ENCODE peak calls at places on chromosomes 1 and 21, in eight cellular contexts. A is breast epithelium, E is HCT116, Y is stomach, L is vagina, W is transverse colon, H is GM23338, Z is upper lobe of left lung. K is an unnamed sample.

GRCh38 chr1:206987873-206988272 is 17.6 kb upstream of the FCAMR start:
- DNase-seq in A (no peak), E (no peak), Y (no peak), L (no peak), W (no peak), H (no peak), Z (no peak), K (no peak)

GRCh38 chr1:19220991-19221390 is 10.9 kb upstream of the UBR4 start:
- DNase-seq in A (no peak), E (no peak), Y (no peak), L (no peak), W (no peak), H (no peak), Z (no peak), K (peak)

GRCh38 chr1:117061986-117062415 is 1.9 kb downstream of the TTF2 start:
- DNase-seq in A (no peak), E (no peak), Y (no peak), L (no peak), W (no peak), H (no peak), Z (no peak), K (no peak)

GRCh38 chr1:156571261-156571958 is 955 bp downstream of the IQGAP3 start:
- DNase-seq in A (no peak), E (no peak), Y (no peak), L (no peak), W (no peak), H (no peak), Z (no peak), K (peak)

GRCh38 chr1:9280015-9280860 is 12.5 kb upstream of the SPSB1 start:
- DNase-seq in A (no peak), E (peak), Y (peak), L (no peak), W (peak), H (peak), Z (peak), K (peak)

GRCh38 chr1:223825767-223826461 is 19.8 kb downstream of the TP53BP2 start:
- DNase-seq in A (no peak), E (no peak), Y (no peak), L (no peak), W (no peak), H (no peak), Z (no peak), K (no peak)

GRCh38 chr1:58848818-58849411 is 65.1 kb upstream of the JUN start:
- DNase-seq in A (peak), E (peak), Y (peak), L (no peak), W (peak), H (peak), Z (peak), K (peak)

GRCh38 chr1:109089242-109090015 is 1.1 kb upstream of the TMEM167B start:
- DNase-seq in A (peak), E (peak), Y (peak), L (no peak), W (peak), H (peak), Z (no peak), K (peak)

GRCh38 chr1:197126698-197127097 is 19.8 kb downstream of the ASPM start:
- DNase-seq in A (no peak), E (no peak), Y (no peak), L (no peak), W (no peak), H (no peak), Z (no peak), K (no peak)

GRCh38 chr21:37700641-37701202 is 215.5 kb downstream of the KCNJ6 start:
- DNase-seq in A (no peak), E (peak), Y (no peak), L (no peak), W (no peak), H (peak), Z (no peak), K (no peak)

GRCh38 chr1:42692461-42692860 is 10.2 kb downstream of the YBX1 start:
- DNase-seq in A (no peak), E (no peak), Y (no peak), L (no peak), W (peak), H (peak), Z (no peak), K (no peak)

GRCh38 chr1:70874063-70874462 is 173.6 kb downstream of the PTGER3 start:
- DNase-seq in A (peak), E (no peak), Y (no peak), L (no peak), W (no peak), H (peak), Z (no peak), K (no peak)

GRCh38 chr1:183516725-183517124 is 44.4 kb downstream of the SMG7 start:
- DNase-seq in A (no peak), E (no peak), Y (no peak), L (no peak), W (no peak), H (no peak), Z (no peak), K (no peak)

GRCh38 chr1:180973360-180973759 is 49.3 kb downstream of the STX6 start:
- DNase-seq in A (no peak), E (no peak), Y (no peak), L (peak), W (no peak), H (no peak), Z (no peak), K (no peak)

GRCh38 chr1:234315091-234315541 is 58.1 kb upstream of the COA6 start:
- DNase-seq in A (no peak), E (no peak), Y (no peak), L (no peak), W (no peak), H (no peak), Z (no peak), K (no peak)

GRCh38 chr21:37461494-37461893 is 94.9 kb downstream of the DYRK1A start:
- DNase-seq in A (no peak), E (no peak), Y (no peak), L (no peak), W (no peak), H (no peak), Z (no peak), K (no peak)

GRCh38 chr1:64517640-64518039 is 47.7 kb downstream of the CACHD1 start:
- DNase-seq in A (no peak), E (no peak), Y (no peak), L (no peak), W (no peak), H (no peak), Z (no peak), K (no peak)

GRCh38 chr1:232547938-232548484 is 81.9 kb downstream of the SIPA1L2 start:
- DNase-seq in A (no peak), E (no peak), Y (no peak), L (no peak), W (no peak), H (no peak), Z (no peak), K (no peak)

GRCh38 chr1:27102134-27102706 is 52.7 kb downstream of the SLC9A1 start:
- DNase-seq in A (no peak), E (no peak), Y (no peak), L (no peak), W (no peak), H (no peak), Z (no peak), K (no peak)

GRCh38 chr1:117130526-117130925 is 9.0 kb upstream of the TRIM45 start:
- DNase-seq in A (no peak), E (no peak), Y (no peak), L (no peak), W (no peak), H (no peak), Z (no peak), K (no peak)

GRCh38 chr1:231702321-231702720 is 75.7 kb downstream of the DISC1 start:
- DNase-seq in A (no peak), E (no peak), Y (no peak), L (no peak), W (no peak), H (no peak), Z (no peak), K (no peak)

GRCh38 chr1:22680736-22681135 is 27.7 kb downstream of the C1QB start:
- DNase-seq in A (no peak), E (no peak), Y (no peak), L (no peak), W (peak), H (no peak), Z (no peak), K (no peak)

GRCh38 chr1:226870323-226871046 is at the start of gene PSEN2:
- DNase-seq in A (peak), E (peak), Y (peak), L (peak), W (peak), H (peak), Z (peak), K (peak)

GRCh38 chr1:226872455-226872854 is 2.0 kb downstream of the PSEN2 start:
- DNase-seq in A (no peak), E (no peak), Y (no peak), L (peak), W (no peak), H (no peak), Z (no peak), K (no peak)

GRCh38 chr1:226870026-226870322 is 442 bp upstream of the PSEN2 start:
- DNase-seq in A (no peak), E (peak), Y (no peak), L (no peak), W (no peak), H (no peak), Z (no peak), K (no peak)

GRCh38 chr1:226871047-226871365 is 590 bp downstream of the PSEN2 start:
- DNase-seq in A (no peak), E (no peak), Y (no peak), L (peak), W (no peak), H (peak), Z (no peak), K (no peak)

DNA sequence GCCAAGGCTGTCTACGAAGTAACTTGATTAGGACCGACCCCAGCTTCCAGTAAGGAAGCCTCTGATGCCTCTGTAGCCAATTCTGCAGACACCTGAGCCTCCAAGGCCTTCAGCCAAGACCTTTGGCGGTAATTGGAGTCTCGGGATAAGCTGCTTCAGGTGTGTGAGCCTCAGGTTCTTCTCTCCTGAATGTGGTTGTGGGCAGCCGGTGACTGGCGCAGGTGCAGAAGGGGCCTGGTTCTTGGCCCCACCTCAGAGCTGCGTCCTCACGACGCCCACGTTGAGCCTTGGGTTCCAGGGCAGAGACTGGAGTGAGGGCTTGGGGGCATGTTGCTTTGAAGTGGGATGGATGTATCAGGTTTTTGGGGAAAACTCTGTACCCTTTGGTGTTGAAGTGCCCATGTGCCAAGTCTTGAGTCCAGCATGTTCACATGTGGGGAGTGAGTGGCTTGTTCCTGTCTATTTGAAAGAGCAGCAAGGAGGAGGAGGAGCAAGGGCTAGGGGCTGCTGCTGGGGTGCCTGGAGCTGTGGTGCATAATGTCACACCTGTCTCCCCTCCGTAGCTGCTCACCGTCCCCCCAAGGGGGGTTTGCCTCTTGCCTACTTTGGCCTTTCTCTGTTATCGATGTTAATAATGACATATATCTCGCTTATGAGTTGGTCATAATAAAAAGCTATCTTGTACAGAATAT is 1.4 kb downstream of the PSEN2 start:
- DNase-seq in A (no peak), E (no peak), Y (no peak), L (peak), W (no peak), H (no peak), Z (peak), K (no peak)
- H3K4me3 ChIP-seq in A (peak), E (peak), Y (peak), L (peak), W (peak), H (peak), Z (no peak), K (no peak)

GRCh38 chr1:228162286-228163003 is 3.2 kb upstream of the IBA57 start:
- DNase-seq in A (peak), E (no peak), Y (peak), L (no peak), W (no peak), H (peak), Z (peak), K (no peak)
- TF ChIP-seq POLR2AphosphoS5 in A (no peak), E (no peak), Y (no peak), L (no peak), W (no peak), H (no peak), Z (no peak), K (no peak)

GRCh38 chr21:15735409-15735808 is 5.6 kb downstream of the USP25 start:
- DNase-seq in A (no peak), E (no peak), Y (no peak), L (no peak), W (no peak), H (no peak), Z (no peak), K (no peak)

GRCh38 chr21:15732290-15732995 is 2.7 kb downstream of the USP25 start:
- DNase-seq in A (no peak), E (no peak), Y (no peak), L (no peak), W (no peak), H (no peak), Z (no peak), K (no peak)

GRCh38 chr21:15731243-15731613 is 1.4 kb downstream of the USP25 start:
- DNase-seq in A (no peak), E (no peak), Y (no peak), L (no peak), W (no peak), H (no peak), Z (no peak), K (no peak)

GRCh38 chr21:15730484-15731242 is 881 bp downstream of the USP25 start:
- DNase-seq in A (no peak), E (no peak), Y (no peak), L (no peak), W (no peak), H (peak), Z (no peak), K (no peak)

GRCh38 chr21:15732996-15733329 is 3.2 kb downstream of the USP25 start:
- DNase-seq in A (no peak), E (no peak), Y (no peak), L (no peak), W (no peak), H (no peak), Z (no peak), K (no peak)
- H3K4me3 ChIP-seq in A (peak), E (no peak), Y (peak), L (peak), W (peak), H (no peak), Z (no peak), K (no peak)

GRCh38 chr1:198681831-198682756 is 43.3 kb downstream of the PTPRC start:
- DNase-seq in A (peak), E (no peak), Y (peak), L (no peak), W (peak), H (peak), Z (no peak), K (peak)
- TF ChIP-seq POLR2AphosphoS5 in A (peak), E (no peak), Y (peak), L (peak), W (peak), H (no peak), Z (peak), K (no peak)

GRCh38 chr1:153532161-153532560 is 3.6 kb downstream of the S100A6 start:
- DNase-seq in A (no peak), E (no peak), Y (no peak), L (no peak), W (no peak), H (no peak), Z (no peak), K (peak)

GRCh38 chr1:153531638-153532037 is 4.2 kb downstream of the S100A6 start:
- DNase-seq in A (no peak), E (no peak), Y (no peak), L (no peak), W (no peak), H (no peak), Z (no peak), K (peak)

GRCh38 chr1:153533689-153534201 is 2.0 kb downstream of the S100A6 start:
- DNase-seq in A (no peak), E (peak), Y (no peak), L (no peak), W (peak), H (no peak), Z (no peak), K (peak)

GRCh38 chr1:153534226-153534932 is 1.4 kb downstream of the S100A6 start:
- DNase-seq in A (no peak), E (no peak), Y (no peak), L (no peak), W (no peak), H (no peak), Z (no peak), K (peak)

GRCh38 chr1:153532769-153533599 is 2.8 kb downstream of the S100A6 start:
- DNase-seq in A (peak), E (peak), Y (peak), L (no peak), W (peak), H (peak), Z (peak), K (peak)
- H3K4me3 ChIP-seq in A (peak), E (peak), Y (peak), L (peak), W (peak), H (peak), Z (peak), K (peak)

GRCh38 chr1:68293122-68293521 is 60.8 kb upstream of the WLS start:
- DNase-seq in A (no peak), E (no peak), Y (no peak), L (no peak), W (no peak), H (peak), Z (no peak), K (no peak)

GRCh38 chr1:68291763-68292384 is 59.6 kb upstream of the WLS start:
- DNase-seq in A (no peak), E (no peak), Y (no peak), L (no peak), W (no peak), H (peak), Z (no peak), K (no peak)

GRCh38 chr1:68294354-68295066 is 62.2 kb upstream of the WLS start:
- DNase-seq in A (no peak), E (no peak), Y (no peak), L (no peak), W (no peak), H (no peak), Z (no peak), K (no peak)

GRCh38 chr1:68293609-68294353 is 61.5 kb upstream of the WLS start:
- DNase-seq in A (no peak), E (no peak), Y (no peak), L (no peak), W (no peak), H (peak), Z (no peak), K (no peak)
- TF ChIP-seq POLR2AphosphoS5 in A (no peak), E (no peak), Y (no peak), L (no peak), W (no peak), H (no peak), Z (no peak), K (no peak)

DNA sequence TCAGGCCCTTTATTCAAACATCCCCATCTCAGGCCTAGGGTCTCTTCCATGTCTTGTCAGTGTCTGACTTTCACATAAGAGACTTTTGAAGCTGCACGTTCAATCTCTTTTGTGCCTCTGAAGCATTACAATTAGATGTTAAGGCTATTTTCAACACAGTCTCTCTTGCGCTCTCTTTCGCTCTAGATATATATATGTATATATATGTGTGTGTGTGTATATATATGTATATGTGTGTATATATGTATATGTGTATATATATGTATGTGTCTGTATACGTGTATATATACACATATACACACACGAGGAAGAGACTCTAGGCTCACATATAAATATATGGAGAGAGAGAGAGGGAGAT is 162.5 kb upstream of the RNPC3 start:
- DNase-seq in A (no peak), E (no peak), Y (no peak), L (no peak), W (no peak), H (no peak), Z (no peak), K (no peak)
- H3K4me3 ChIP-seq in A (no peak), E (no peak), Y (no peak), L (no peak), W (no peak), H (no peak), Z (no peak), K (no peak)

DNA sequence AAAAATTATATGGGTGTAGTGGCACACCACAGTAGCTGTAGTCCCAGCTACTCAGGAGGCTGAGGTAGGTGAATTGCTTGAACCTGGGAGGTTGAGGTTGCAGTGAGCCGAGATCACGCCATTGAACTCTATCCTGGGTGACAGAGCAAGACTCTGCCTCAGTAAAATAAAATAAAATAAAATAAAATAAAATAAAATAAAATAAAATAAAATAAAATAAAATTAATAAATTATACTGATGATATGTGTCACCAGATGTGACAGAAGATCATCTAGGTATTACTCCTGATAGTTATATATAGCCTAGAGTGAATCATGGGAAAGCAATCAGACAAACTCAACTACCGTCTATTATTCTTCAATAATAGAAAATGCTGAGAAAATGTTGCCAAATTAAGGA is 972.5 kb downstream of the MRPL39 start:
- DNase-seq in A (no peak), E (no peak), Y (no peak), L (no peak), W (no peak), H (no peak), Z (no peak), K (no peak)
- TF ChIP-seq POLR2AphosphoS5 in A (no peak), E (no peak), Y (no peak), L (no peak), W (no peak), H (no peak), Z (no peak), K (no peak)

DNA sequence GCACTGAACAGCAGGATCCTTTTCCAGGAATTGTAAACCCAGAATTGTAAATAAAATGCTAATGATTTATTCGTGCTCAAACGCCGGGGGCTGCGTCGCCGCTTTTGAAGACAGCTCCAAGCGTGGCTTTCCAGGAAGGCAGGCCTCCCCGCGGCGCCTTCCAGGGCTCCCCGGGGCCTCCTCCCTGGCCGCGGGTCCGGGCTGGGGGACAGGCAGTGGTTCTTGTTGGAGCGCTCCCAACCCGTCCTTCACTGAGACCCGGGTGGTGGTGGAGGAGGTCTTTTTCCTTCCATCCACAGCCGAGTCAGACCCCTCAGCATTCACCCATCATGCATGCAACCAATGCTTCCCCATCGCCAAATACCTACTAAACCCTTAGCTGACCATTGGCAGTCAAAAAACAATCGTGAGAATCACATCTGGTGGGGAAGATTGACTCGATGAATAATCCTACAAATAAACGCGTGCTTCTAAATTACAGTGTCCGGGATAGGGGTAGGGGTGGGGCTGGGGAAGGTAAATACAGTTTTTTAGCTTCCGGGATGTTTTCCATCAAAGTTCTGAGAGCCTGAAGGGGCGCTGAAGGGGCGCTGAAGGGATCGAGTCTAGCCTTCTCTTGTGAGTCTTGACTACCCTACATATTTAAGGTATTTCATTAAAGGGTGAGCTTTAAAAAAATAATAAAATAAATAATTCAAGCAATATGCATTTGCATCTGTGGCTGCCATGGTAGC is 40.7 kb downstream of the RRAGC start:
- DNase-seq in A (no peak), E (no peak), Y (no peak), L (no peak), W (no peak), H (peak), Z (peak), K (no peak)
- H3K4me3 ChIP-seq in A (peak), E (peak), Y (peak), L (no peak), W (peak), H (peak), Z (no peak), K (no peak)

K was measured in sigmoid colon.